ENCODE peak calls at places on chromosomes 1 and 21, in five cellular contexts. Y is epithelial cell of esophagus, U is GM13977, S is GM06990, T is WTC11. K is an unnamed sample.

GRCh38 chr1:228141082-228141870 is 1.2 kb downstream of the GUK1 start:
- DNase-seq in U (peak), Y (peak), S (peak), T (no peak), K (peak)

GRCh38 chr1:59360170-59360569 is 63.3 kb downstream of the FGGY start:
- DNase-seq in Y (peak), T (no peak), S (no peak), U (no peak), K (no peak)

GRCh38 chr1:204584699-204585372 is 68.6 kb downstream of the MDM4 start:
- DNase-seq in Y (no peak), T (peak), S (peak), U (no peak), K (no peak)

GRCh38 chr1:206808615-206809014 is 36.3 kb upstream of the IL10 start:
- DNase-seq in U (no peak), S (no peak), Y (peak), T (no peak), K (no peak)

GRCh38 chr21:21001591-21002100 is 3.4 kb downstream of the NCAM2 start:
- DNase-seq in S (no peak), T (no peak), U (no peak), Y (no peak), K (no peak)

GRCh38 chr1:173093721-173094450 is 43.1 kb upstream of the TNFSF18 start:
- DNase-seq in T (no peak), S (no peak), Y (peak), U (no peak), K (no peak)

GRCh38 chr1:226149806-226150205 is 36.7 kb downstream of the ACBD3 start:
- DNase-seq in Y (peak), T (no peak), U (no peak), S (no peak), K (no peak)

GRCh38 chr1:93878501-93878888 is 511 bp downstream of the DNTTIP2 start:
- DNase-seq in S (peak), U (peak), T (no peak), Y (peak), K (peak)

GRCh38 chr1:58780586-58781452 is 3.0 kb downstream of the JUN start:
- DNase-seq in U (no peak), Y (peak), S (no peak), T (no peak), K (no peak)

GRCh38 chr1:233433436-233434213 is 106.1 kb downstream of the MAP3K21 start:
- DNase-seq in Y (no peak), S (no peak), U (no peak), T (no peak), K (no peak)

GRCh38 chr1:183461350-183461749 is 10.9 kb upstream of the SMG7 start:
- DNase-seq in T (no peak), S (no peak), U (no peak), Y (peak), K (no peak)

GRCh38 chr1:203331224-203331623 is 19.7 kb downstream of the FMOD start:
- DNase-seq in T (no peak), U (no peak), Y (peak), S (no peak), K (no peak)

GRCh38 chr1:33330376-33330890 is 9.5 kb upstream of the A3GALT2 start:
- DNase-seq in T (no peak), U (no peak), S (no peak), Y (no peak), K (no peak)

GRCh38 chr21:19011448-19011847 is 607.9 kb upstream of the TMPRSS15 start:
- DNase-seq in T (no peak), Y (no peak), U (no peak), S (no peak), K (no peak)

GRCh38 chr1:91402023-91402422 is 2.6 kb downstream of the HFM1 start:
- DNase-seq in T (no peak), Y (peak), S (no peak), U (peak), K (peak)

GRCh38 chr1:47569681-47570470 is 132.0 kb downstream of the FOXD2 start:
- DNase-seq in S (no peak), T (peak), Y (peak), U (no peak), K (no peak)

GRCh38 chr1:164838786-164839185 is 279.8 kb downstream of the PBX1 start:
- DNase-seq in U (no peak), S (no peak), T (no peak), Y (peak), K (no peak)

GRCh38 chr1:177927021-177927596 is 42.7 kb downstream of the SEC16B start:
- DNase-seq in Y (peak), S (no peak), T (no peak), U (no peak), K (no peak)

GRCh38 chr1:47235280-47235679 is 3.3 kb upstream of the TAL1 start:
- DNase-seq in S (no peak), U (no peak), Y (no peak), T (no peak), K (no peak)

GRCh38 chr1:241356519-241357365 is at the start of gene RGS7:
- DNase-seq in Y (peak), S (peak), U (peak), T (peak), K (peak)

DNA sequence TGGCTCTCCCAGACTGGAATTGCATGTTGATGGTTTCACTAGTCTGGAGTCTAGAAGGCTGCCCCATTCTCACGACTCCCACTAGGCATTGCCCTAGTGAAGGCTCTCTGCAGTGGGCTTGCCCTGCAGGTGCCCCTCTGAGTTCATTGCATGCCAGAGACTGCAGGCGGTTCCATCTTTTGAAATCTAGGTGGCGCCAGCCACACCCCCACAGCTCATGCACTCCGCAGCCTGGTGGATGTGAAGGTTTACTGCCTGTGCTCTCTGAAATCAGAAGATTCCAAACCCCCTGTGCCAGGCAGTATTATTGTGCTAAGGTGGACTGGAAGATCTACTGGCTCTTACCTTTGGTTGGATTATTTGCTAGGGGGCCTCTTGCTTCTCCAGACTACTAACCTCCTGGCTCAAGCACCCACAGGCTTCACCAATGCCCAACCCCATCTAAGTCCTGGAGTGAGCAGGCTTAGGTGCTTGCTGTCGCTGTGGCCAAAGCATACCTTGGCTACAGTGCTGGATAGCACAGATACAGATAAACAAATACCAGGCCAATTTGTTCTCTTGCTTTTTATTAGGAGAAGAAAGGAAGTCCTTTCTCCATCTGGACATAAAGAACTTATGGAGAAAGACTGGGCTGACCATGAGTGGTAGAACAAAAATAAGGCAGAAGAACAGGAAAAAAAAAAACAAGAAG is 83.5 kb upstream of the SIM2 start:
- DNase-seq in S (no peak), T (peak), Y (no peak), U (no peak), K (no peak)
- TF ChIP-seq CTCF in S (peak), T (peak), Y (no peak), U (peak), K (no peak)

GRCh38 chr1:158496379-158496778 is 24.4 kb downstream of the OR10R2 start:
- DNase-seq in T (no peak), S (no peak), Y (peak), U (peak), K (peak)
- TF ChIP-seq CTCF in T (peak), S (no peak), Y (peak), U (peak), K (peak)

GRCh38 chr1:221742555-221743415 is 896 bp upstream of the DUSP10 start:
- DNase-seq in S (peak), T (peak), U (peak), Y (peak), K (peak)
- TF ChIP-seq CTCF in S (peak), T (no peak), U (peak), Y (no peak), K (peak)

DNA sequence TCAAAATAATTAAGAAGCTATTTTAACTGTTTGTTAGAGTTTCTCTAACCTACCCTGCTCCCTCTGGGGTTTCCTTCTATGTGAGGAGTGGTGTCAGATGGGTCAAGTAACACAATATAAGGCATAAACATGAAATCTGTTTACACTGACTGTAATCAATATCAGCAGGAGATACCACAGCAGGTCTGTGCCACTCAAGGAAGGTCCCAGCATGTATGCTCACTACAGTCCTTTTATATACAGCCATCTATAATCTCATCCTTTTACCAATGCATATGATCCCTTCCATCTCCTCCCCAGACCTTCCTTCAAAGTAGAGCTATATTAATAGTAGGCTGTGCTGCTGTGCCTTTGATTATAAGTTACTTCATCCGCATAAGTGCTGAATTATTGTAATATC is 25.4 kb downstream of the EEIG2 start:
- DNase-seq in S (no peak), Y (no peak), T (no peak), U (no peak), K (no peak)
- TF ChIP-seq CTCF in S (no peak), Y (no peak), T (no peak), U (no peak), K (no peak)

DNA sequence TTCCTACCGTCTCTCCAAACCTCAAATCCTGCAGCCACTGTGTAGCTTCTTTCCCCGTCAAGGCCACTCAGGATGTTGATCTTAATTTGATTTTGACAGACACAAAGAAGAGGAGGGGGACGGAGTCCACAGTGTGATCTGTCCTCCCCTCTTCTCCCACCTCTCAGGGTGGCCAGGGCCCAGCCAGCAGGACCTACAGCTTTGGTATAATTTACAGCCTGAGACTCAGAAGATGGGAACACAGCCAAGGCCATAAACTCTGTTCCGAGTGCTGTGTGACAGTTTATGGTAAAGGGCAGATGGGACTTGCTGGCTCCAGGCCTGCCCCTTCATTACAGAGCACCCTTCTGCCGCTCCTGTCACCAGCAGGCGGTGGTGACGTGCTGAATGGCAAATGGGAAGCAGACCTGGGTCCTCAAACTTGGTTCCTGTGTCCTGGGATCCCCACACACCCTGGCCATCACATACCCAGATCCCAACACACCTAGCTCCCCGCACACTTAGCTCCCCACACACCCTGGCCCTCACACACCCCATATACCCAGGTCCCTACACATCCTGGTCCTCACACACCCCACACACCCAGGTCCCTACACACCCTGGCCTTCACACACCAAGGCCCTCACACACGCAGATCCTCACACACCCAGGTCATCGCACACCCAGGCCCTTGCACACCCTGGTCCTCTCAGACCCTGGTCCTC is 71.7 kb downstream of the CD2 start:
- DNase-seq in S (no peak), T (no peak), Y (no peak), U (no peak), K (peak)
- TF ChIP-seq CTCF in S (no peak), T (no peak), Y (no peak), U (no peak), K (no peak)

GRCh38 chr1:234606731-234607090 is 3.3 kb downstream of the IRF2BP2 start:
- DNase-seq in T (no peak), Y (no peak), U (no peak), S (no peak), K (no peak)

GRCh38 chr1:234608720-234609527 is 1.1 kb downstream of the IRF2BP2 start:
- DNase-seq in S (peak), T (peak), U (peak), Y (peak), K (peak)

GRCh38 chr1:234609528-234610042 is 393 bp downstream of the IRF2BP2 start:
- DNase-seq in U (no peak), S (no peak), T (no peak), Y (no peak), K (no peak)

GRCh38 chr1:234607091-234608025 is 2.6 kb downstream of the IRF2BP2 start:
- DNase-seq in Y (peak), T (peak), S (no peak), U (no peak), K (no peak)

DNA sequence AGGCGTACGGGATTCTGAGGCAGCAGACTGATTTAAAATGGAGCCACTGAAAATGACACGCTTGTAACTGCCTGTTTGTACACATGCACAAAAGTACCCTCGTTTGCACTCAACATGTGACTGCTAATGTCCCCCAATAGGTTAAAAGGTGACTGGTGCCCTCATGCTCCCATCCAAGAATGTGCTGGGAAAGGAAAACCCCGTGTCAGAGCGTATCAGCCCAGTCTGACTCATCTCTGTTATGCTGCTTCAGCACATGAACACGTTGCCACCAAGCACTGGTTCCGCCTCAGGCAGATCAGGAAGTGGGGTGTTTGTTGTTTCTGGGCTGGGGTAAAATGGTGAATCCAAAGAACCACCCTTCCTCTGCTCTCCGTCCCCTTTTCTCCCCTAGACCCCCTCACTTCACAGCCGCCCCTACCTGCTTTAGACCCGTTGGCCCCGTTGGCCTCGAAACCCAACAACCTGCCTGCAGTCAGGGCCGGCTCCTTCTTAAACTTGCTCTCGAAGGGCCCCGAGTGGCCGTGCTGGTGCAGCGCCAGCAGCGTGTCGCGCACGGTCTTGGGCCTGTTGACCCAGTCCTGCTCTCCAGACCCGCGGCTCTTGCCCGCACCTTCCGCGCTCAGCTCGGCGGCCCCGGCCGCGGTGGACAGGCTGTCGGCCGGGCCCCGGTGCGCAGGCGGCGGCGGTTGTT is 1.8 kb downstream of the IRF2BP2 start:
- DNase-seq in Y (peak), U (peak), T (peak), S (peak), K (peak)
- TF ChIP-seq CTCF in Y (no peak), U (peak), T (no peak), S (peak), K (no peak)

GRCh38 chr21:37460196-37460595 is 93.6 kb downstream of the DYRK1A start:
- DNase-seq in T (peak), U (no peak), Y (no peak), S (no peak), K (no peak)
- TF ChIP-seq CTCF in T (no peak), U (no peak), Y (peak), S (peak), K (no peak)